ENCODE peak calls at places on chromosomes 2 and 18, in ten cellular contexts. H is HTR-8/SVneo; Y is stimulated activated naive CD4-positive, alpha-beta T cell; J is NCI-H446 treated with DMSO at 0.1 percent for 48 hours; P is Kasumi-1; G is HT1080; Z is NCI-H1105 treated with DMSO at 0.1 percent for 48 hours; B is head of caudate nucleus; R is CD8-positive, alpha-beta T cell; F is GM04504. Q is an unnamed sample.

GRCh38 chr18:27143580-27144287 is 41.4 kb downstream of the CHST9 start:
- DNase-seq in H (no peak), Y (no peak), J (no peak), P (no peak), G (no peak), Z (no peak), B (no peak), R (no peak), F (no peak), Q (no peak)

GRCh38 chr2:130374587-130375290 is 18.9 kb downstream of the PTPN18 start:
- DNase-seq in H (peak; percentile 46), Y (no peak), J (no peak), P (no peak), G (peak; percentile 49), Z (no peak), B (no peak), R (no peak), F (no peak), Q (no peak)

GRCh38 chr18:77346446-77346845 is 96.8 kb downstream of the GALR1 start:
- DNase-seq in H (no peak), Y (no peak), J (no peak), P (no peak), G (peak; percentile 18), Z (no peak), B (no peak), R (no peak), F (no peak), Q (no peak)

GRCh38 chr2:43139501-43139900 is 86.9 kb downstream of the ZFP36L2 start:
- DNase-seq in H (no peak), Y (no peak), J (no peak), P (no peak), G (no peak), Z (no peak), B (no peak), R (no peak), F (no peak), Q (no peak)

GRCh38 chr18:76131738-76132137 is 363.3 kb downstream of the ZNF516 start:
- DNase-seq in H (no peak), Y (no peak), J (no peak), P (no peak), G (peak; percentile 14), Z (peak; percentile 19), B (no peak), R (no peak), F (no peak), Q (no peak)

GRCh38 chr2:215577356-215577755 is 141.5 kb upstream of the FN1 start:
- DNase-seq in H (no peak), Y (no peak), J (no peak), P (no peak), G (no peak), Z (no peak), B (no peak), R (no peak), F (no peak), Q (no peak)

GRCh38 chr2:112273349-112273748 is 2.0 kb upstream of the ZC3H6 start:
- DNase-seq in H (no peak), Y (no peak), J (no peak), P (no peak), G (no peak), Z (no peak), B (no peak), R (no peak), F (no peak), Q (no peak)

GRCh38 chr2:201127570-201127969 is 11.6 kb downstream of the CFLAR start:
- DNase-seq in H (no peak), Y (peak; percentile 9), J (peak; percentile 96), P (no peak), G (peak; percentile 43), Z (no peak), B (no peak), R (no peak), F (peak; percentile 65), Q (peak; percentile 31)

GRCh38 chr18:8709248-8710059 is 4.1 kb downstream of the MTCL1 start:
- DNase-seq in H (no peak), Y (no peak), J (no peak), P (no peak), G (no peak), Z (no peak), B (no peak), R (no peak), F (no peak), Q (no peak)

GRCh38 chr2:42812899-42813479 is 20.6 kb upstream of the HAAO start:
- DNase-seq in H (no peak), Y (no peak), J (no peak), P (peak; percentile 61), G (no peak), Z (no peak), B (no peak), R (no peak), F (no peak), Q (no peak)

GRCh38 chr2:65869286-65869685 is 436.9 kb upstream of the SPRED2 start:
- DNase-seq in H (no peak), Y (no peak), J (no peak), P (no peak), G (no peak), Z (no peak), B (peak; percentile 23), R (no peak), F (no peak), Q (no peak)

GRCh38 chr2:147062073-147062472 is 782.8 kb upstream of the ACVR2A start:
- DNase-seq in H (no peak), Y (no peak), J (no peak), P (no peak), G (no peak), Z (no peak), B (no peak), R (no peak), F (no peak), Q (no peak)

GRCh38 chr2:145123606-145124005 is 603.7 kb upstream of the ZEB2 start:
- DNase-seq in H (peak; percentile 4), Y (no peak), J (no peak), P (no peak), G (no peak), Z (no peak), B (no peak), R (no peak), F (no peak), Q (no peak)

GRCh38 chr2:180328795-180329422 is 321.8 kb upstream of the CWC22 start:
- DNase-seq in H (no peak), Y (no peak), J (no peak), P (no peak), G (no peak), Z (no peak), B (no peak), R (no peak), F (no peak), Q (no peak)

GRCh38 chr2:28356095-28356911 is 36.4 kb upstream of the FOSL2 start:
- DNase-seq in H (no peak), Y (peak; percentile 4), J (peak; percentile 60), P (peak; percentile 36), G (peak; percentile 44), Z (peak; percentile 41), B (peak; percentile 70), R (no peak), F (peak; percentile 89), Q (no peak)

GRCh38 chr2:142140434-142140845 is 9.6 kb upstream of the LRP1B start:
- DNase-seq in H (peak; percentile 5), Y (no peak), J (peak; percentile 52), P (peak; percentile 90), G (peak; percentile 20), Z (peak; percentile 38), B (no peak), R (no peak), F (peak; percentile 5), Q (no peak)

GRCh38 chr2:63698825-63699548 is 110.2 kb downstream of the MDH1 start:
- DNase-seq in H (peak; percentile 56), Y (peak; percentile 31), J (peak; percentile 64), P (peak; percentile 78), G (peak; percentile 92), Z (peak; percentile 27), B (no peak), R (no peak), F (peak; percentile 88), Q (no peak)

GRCh38 chr2:51997571-51997970 is 965.6 kb upstream of the NRXN1 start:
- DNase-seq in H (no peak), Y (no peak), J (no peak), P (peak; percentile 14), G (no peak), Z (no peak), B (no peak), R (no peak), F (no peak), Q (no peak)

GRCh38 chr2:79271456-79271855 is 111.9 kb upstream of the REG3A start:
- DNase-seq in H (no peak), Y (no peak), J (no peak), P (no peak), G (no peak), Z (no peak), B (no peak), R (no peak), F (no peak), Q (no peak)

GRCh38 chr2:70412294-70413075 is 110.6 kb upstream of the FAM136A start:
- DNase-seq in H (no peak), Y (no peak), J (no peak), P (no peak), G (no peak), Z (no peak), B (no peak), R (no peak), F (no peak), Q (no peak)

Q was measured in activated T-helper 1 cell treated with anti-CD3 and anti-CD28 coated beads, Interleukin-12 subunit alpha, Interleukin-12 subunit beta, Interleukin-2, Interleukin-4 antibody, amounts not matched to agents 30 ng/mL and 10 ng/mL and 1 ng/mL, durations not matched to agents 14 hours and 24 hours and 36 hours.